ENCODE peak calls at places on chromosome 5, in eight cellular contexts. L, U, M, G, A, F, P and Z are unnamed samples.
A peak's percentile ranks its signal among the peaks of the same experiment; 100 is the strongest.

GRCh38 chr5:148740966-148741742 is 85.3 kb upstream of the ADRB2 start:
- DNase-seq in L (no peak), U (peak; percentile 85), M (no peak), G (peak; percentile 63), A (no peak), F (no peak), P (peak; percentile 36), Z (peak; percentile 13)

GRCh38 chr5:56838409-56839039 is 23.2 kb downstream of the MAP3K1 start:
- DNase-seq in L (no peak), U (peak; percentile 74), M (no peak), G (no peak), A (no peak), F (no peak), P (peak; percentile 25), Z (no peak)

GRCh38 chr5:27125856-27126255 is 87.5 kb upstream of the CDH9 start:
- DNase-seq in L (no peak), U (no peak), M (no peak), G (no peak), A (no peak), F (no peak), P (no peak), Z (no peak)

GRCh38 chr5:33641722-33642505 is 201.1 kb downstream of the TARS1 start:
- DNase-seq in L (no peak), U (peak; percentile 50), M (no peak), G (no peak), A (no peak), F (no peak), P (no peak), Z (no peak)

GRCh38 chr5:31193591-31194457 is at the start of gene CDH6:
- DNase-seq in L (no peak), U (peak; percentile 75), M (peak; percentile 16), G (no peak), A (peak; percentile 11), F (peak; percentile 13), P (peak; percentile 30), Z (no peak)

GRCh38 chr5:36690041-36690941 is 83.9 kb downstream of the SLC1A3 start:
- DNase-seq in L (peak; percentile 71), U (peak; percentile 61), M (peak; percentile 76), G (peak; percentile 91), A (peak; percentile 81), F (peak; percentile 71), P (peak; percentile 85), Z (peak; percentile 91)

GRCh38 chr5:146582015-146582414 is 66.0 kb upstream of the GPR151 start:
- DNase-seq in L (no peak), U (no peak), M (no peak), G (no peak), A (no peak), F (no peak), P (no peak), Z (no peak)

GRCh38 chr5:10645671-10646070 is 81.8 kb downstream of the ANKRD33B start:
- DNase-seq in L (no peak), U (no peak), M (no peak), G (no peak), A (no peak), F (no peak), P (no peak), Z (no peak)

GRCh38 chr5:132462856-132463745 is 27.5 kb downstream of the IRF1 start:
- DNase-seq in L (no peak), U (no peak), M (peak; percentile 20), G (peak; percentile 48), A (no peak), F (no peak), P (no peak), Z (no peak)

GRCh38 chr5:1558945-1559344 is 35.2 kb upstream of the LPCAT1 start:
- DNase-seq in L (no peak), U (no peak), M (no peak), G (no peak), A (no peak), F (no peak), P (no peak), Z (no peak)

GRCh38 chr5:13278148-13278547 is 666.3 kb downstream of the DNAH5 start:
- DNase-seq in L (no peak), U (no peak), M (no peak), G (no peak), A (no peak), F (no peak), P (no peak), Z (no peak)

GRCh38 chr5:153043876-153044275 is 446.6 kb upstream of the GRIA1 start:
- DNase-seq in L (no peak), U (no peak), M (no peak), G (no peak), A (no peak), F (no peak), P (no peak), Z (no peak)

GRCh38 chr5:139885857-139886208 is 90.2 kb downstream of the PSD2 start:
- DNase-seq in L (no peak), U (no peak), M (no peak), G (no peak), A (no peak), F (no peak), P (no peak), Z (no peak)

GRCh38 chr5:61675015-61675692 is 343.1 kb downstream of the ZSWIM6 start:
- DNase-seq in L (no peak), U (no peak), M (no peak), G (no peak), A (peak; percentile 50), F (no peak), P (no peak), Z (no peak)

GRCh38 chr5:110094559-110094958 is 404.8 kb downstream of the MAN2A1 start:
- DNase-seq in L (no peak), U (no peak), M (no peak), G (no peak), A (no peak), F (no peak), P (no peak), Z (no peak)

GRCh38 chr5:59489551-59489950 is 404.0 kb downstream of the PDE4D start:
- DNase-seq in L (no peak), U (no peak), M (no peak), G (no peak), A (no peak), F (no peak), P (no peak), Z (no peak)

GRCh38 chr5:68086857-68087256 is 128.7 kb upstream of the PIK3R1 start:
- DNase-seq in L (no peak), U (peak; percentile 81), M (peak; percentile 41), G (peak; percentile 75), A (peak; percentile 48), F (peak; percentile 25), P (no peak), Z (no peak)

GRCh38 chr5:10701567-10702039 is 59.4 kb downstream of the DAP start:
- DNase-seq in L (no peak), U (peak; percentile 71), M (no peak), G (no peak), A (peak; percentile 40), F (peak; percentile 40), P (peak; percentile 46), Z (no peak)

GRCh38 chr5:94385767-94386166 is 232.6 kb downstream of the KIAA0825 start:
- DNase-seq in L (no peak), U (no peak), M (no peak), G (no peak), A (no peak), F (no peak), P (no peak), Z (no peak)

GRCh38 chr5:141880961-141881801 is 3.0 kb upstream of the PCDH1 start:
- DNase-seq in L (no peak), U (no peak), M (no peak), G (no peak), A (no peak), F (peak; percentile 57), P (no peak), Z (no peak)

GRCh38 chr5:141812512-141812911 is 65.7 kb downstream of the PCDH1 start:
- DNase-seq in L (no peak), U (no peak), M (no peak), G (no peak), A (no peak), F (no peak), P (no peak), Z (no peak)

DNA sequence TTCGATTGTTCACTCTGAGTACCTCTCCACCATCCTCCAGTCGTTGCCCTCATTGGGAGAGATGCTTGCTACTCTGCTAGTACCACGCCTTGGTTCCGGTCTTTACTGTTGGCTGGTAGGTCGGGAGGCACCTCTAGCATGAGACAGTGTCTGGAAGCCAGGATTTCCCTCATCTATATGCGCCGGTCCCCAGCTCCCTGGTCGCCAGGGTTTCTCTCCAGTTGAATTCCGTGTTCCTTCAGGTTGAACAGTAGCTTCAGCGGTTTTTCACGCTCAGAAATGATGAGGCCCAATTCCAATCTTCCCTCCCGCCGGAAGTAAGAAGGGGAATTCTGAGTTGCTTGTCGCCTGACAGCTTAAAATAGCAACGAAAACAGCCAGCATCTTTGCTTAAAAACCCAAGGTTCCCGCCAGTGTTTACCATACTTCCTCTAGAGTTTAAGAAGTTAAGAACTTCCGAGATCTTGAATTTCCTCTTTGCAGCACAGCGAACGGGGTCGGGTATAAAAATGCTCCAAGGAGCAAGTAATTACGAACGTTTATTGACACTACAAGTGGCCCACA is 1.3 kb upstream of the ST8SIA4 start:
- DNase-seq in L (no peak), U (no peak), M (no peak), G (peak; percentile 63), A (peak; percentile 15), F (peak; percentile 28), P (no peak), Z (no peak)
- TF ChIP-seq POLR2A in L (peak; percentile 56), U (no peak), M (no peak), G (no peak), A (no peak), F (no peak), P (no peak), Z (no peak)

DNA sequence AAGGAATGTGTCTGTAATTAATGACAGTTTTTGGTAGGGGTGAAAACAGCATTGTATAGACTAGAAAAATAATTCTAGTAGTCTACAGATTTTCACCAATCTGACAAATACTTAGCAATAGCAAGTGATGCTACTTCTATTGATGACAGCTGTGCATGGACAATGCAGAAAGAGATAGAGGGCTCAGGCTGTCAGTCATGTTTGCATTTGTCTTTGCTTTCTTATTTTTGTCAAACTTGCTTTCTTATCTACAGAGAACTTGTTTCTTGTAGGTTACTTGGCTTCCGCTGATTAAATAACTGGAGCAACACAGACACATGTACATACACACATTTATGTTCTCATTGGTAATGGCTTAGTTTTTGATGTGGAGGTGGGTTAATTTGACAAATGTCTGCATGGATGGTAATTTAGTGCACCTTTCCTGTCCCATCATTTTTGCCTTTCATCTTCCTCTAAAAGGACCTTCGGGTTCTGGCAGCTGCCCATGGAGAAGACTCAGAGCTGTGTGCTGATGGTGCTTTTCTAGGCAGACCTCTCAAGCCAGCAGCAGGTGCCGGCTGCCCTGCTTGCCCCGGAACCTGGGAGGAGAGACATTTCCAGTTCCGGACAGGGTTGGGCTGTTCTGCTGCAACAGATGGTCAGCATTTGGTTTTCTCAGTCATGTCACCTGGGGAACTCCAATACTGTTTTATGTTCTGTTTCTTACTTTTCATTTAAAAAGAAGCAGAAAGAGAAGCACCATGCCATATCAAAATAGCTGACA is 28.8 kb downstream of the CAMK4 start:
- DNase-seq in L (peak; percentile 15), U (no peak), M (no peak), G (no peak), A (no peak), F (no peak), P (no peak), Z (no peak)
- TF ChIP-seq POLR2A in L (peak; percentile 87), U (no peak), M (no peak), G (no peak), A (no peak), F (no peak), P (no peak), Z (no peak)

GRCh38 chr5:32388429-32389111 is 56.0 kb downstream of the ZFR start:
- DNase-seq in L (no peak), U (peak; percentile 79), M (no peak), G (no peak), A (no peak), F (no peak), P (no peak), Z (no peak)
- TF ChIP-seq POLR2A in L (no peak), U (no peak), M (no peak), G (no peak), A (no peak), F (no peak), P (no peak), Z (no peak)

GRCh38 chr5:172454355-172455086 is at the start of gene SH3PXD2B:
- DNase-seq in L (no peak), U (no peak), M (peak; percentile 71), G (peak; percentile 86), A (peak; percentile 70), F (peak; percentile 74), P (peak; percentile 46), Z (peak; percentile 61)
- TF ChIP-seq POLR2A in L (no peak), U (peak; percentile 24), M (peak; percentile 88), G (no peak), A (no peak), F (peak; percentile 49), P (peak; percentile 68), Z (peak; percentile 50)